ENCODE peak calls at places on chromosomes 13 and 19, in six cellular contexts. A is AG04449, L is hepatic stellate cell, R is T-helper 9 cell, E is nucleus accumbens, Y is fibroblast of the aortic adventitia. F is an unnamed sample.

GRCh38 chr19:47152205-47152604 is 21.6 kb downstream of the SAE1 start:
- DNase-seq in L (no peak), A (no peak), R (no peak), E (no peak), Y (no peak), F (no peak)

GRCh38 chr13:99959538-99960230 is 11.9 kb downstream of the ZIC5 start:
- DNase-seq in Y (peak; percentile 19), L (no peak), R (no peak), E (no peak), A (no peak), F (no peak)

GRCh38 chr19:15733895-15734294 is 3.9 kb upstream of the OR10H3 start:
- DNase-seq in R (no peak), A (no peak), E (no peak), L (no peak), Y (no peak), F (no peak)

GRCh38 chr19:14089662-14090508 is 666 bp downstream of the SAMD1 start:
- DNase-seq in Y (peak; percentile 57), A (no peak), L (peak; percentile 75), R (peak; percentile 41), E (no peak), F (peak; percentile 40)

GRCh38 chr13:43354147-43354945 is 331.0 kb downstream of the DNAJC15 start:
- DNase-seq in R (no peak), E (no peak), A (no peak), L (no peak), Y (no peak), F (no peak)

GRCh38 chr13:42875448-42876269 is 94.3 kb downstream of the FAM216B start:
- DNase-seq in R (no peak), Y (peak; percentile 61), L (no peak), A (no peak), E (no peak), F (no peak)

GRCh38 chr19:8259142-8259921 is 48.8 kb downstream of the CD320 start:
- DNase-seq in Y (no peak), R (no peak), E (no peak), A (no peak), L (no peak), F (no peak)

GRCh38 chr19:3265432-3265831 is 41.0 kb downstream of the CELF5 start:
- DNase-seq in A (no peak), Y (no peak), L (no peak), R (no peak), E (no peak), F (no peak)

GRCh38 chr13:101569807-101570206 is 117.3 kb downstream of the ITGBL1 start:
- DNase-seq in L (no peak), Y (no peak), R (no peak), A (no peak), E (no peak), F (no peak)

GRCh38 chr13:96032717-96033116 is 20.5 kb downstream of the UGGT2 start:
- DNase-seq in Y (no peak), E (no peak), A (no peak), L (no peak), R (no peak), F (no peak)

GRCh38 chr19:1942078-1942933 is 1.3 kb downstream of the CSNK1G2 start:
- DNase-seq in L (peak; percentile 88), E (peak; percentile 27), A (no peak), R (peak; percentile 81), Y (peak; percentile 57), F (peak; percentile 81)

GRCh38 chr19:32224371-32225244 is 120.8 kb upstream of the ZNF507 start:
- DNase-seq in A (no peak), R (peak; percentile 51), Y (peak; percentile 28), E (no peak), L (peak; percentile 69), F (peak; percentile 46)

GRCh38 chr13:96141032-96141431 is 51.1 kb downstream of the HS6ST3 start:
- DNase-seq in Y (peak; percentile 63), R (no peak), E (no peak), A (peak; percentile 2), L (no peak), F (no peak)

GRCh38 chr13:27783111-27783510 is 9.2 kb upstream of the GSX1 start:
- DNase-seq in L (no peak), A (no peak), Y (peak; percentile 18), E (no peak), R (no peak), F (no peak)

GRCh38 chr19:19654441-19654840 is 9.0 kb downstream of the ATP13A1 start:
- DNase-seq in E (no peak), R (no peak), L (no peak), Y (no peak), A (no peak), F (no peak)

GRCh38 chr19:7376151-7376852 is 27.6 kb downstream of the ARHGEF18 start:
- DNase-seq in Y (no peak), L (no peak), A (no peak), R (no peak), E (no peak), F (no peak)

GRCh38 chr13:75226092-75226491 is 255.9 kb downstream of the TBC1D4 start:
- DNase-seq in Y (no peak), E (no peak), A (no peak), R (no peak), L (no peak), F (no peak)

GRCh38 chr19:12801466-12802266 is at the start of the genes PRDX2 and THSD8:
- DNase-seq in R (peak; percentile 56), A (no peak), E (peak; percentile 61), Y (peak; percentile 65), L (peak; percentile 73), F (peak; percentile 52)

GRCh38 chr19:22609630-22610029 is 24.5 kb upstream of the ZNF492 start:
- DNase-seq in A (no peak), E (no peak), Y (no peak), R (no peak), L (no peak), F (no peak)

GRCh38 chr19:741506-742131 is 9.3 kb upstream of the MISP start:
- DNase-seq in L (no peak), A (no peak), E (no peak), R (no peak), Y (no peak), F (no peak)

GRCh38 chr19:9165256-9165655 is 13.5 kb upstream of the OR7D2 start:
- DNase-seq in E (no peak), R (no peak), L (no peak), A (no peak), Y (no peak), F (no peak)

GRCh38 chr13:79637086-79637763 is 156.3 kb downstream of the NDFIP2 start:
- DNase-seq in Y (peak; percentile 87), R (no peak), A (no peak), L (no peak), E (no peak), F (no peak)

GRCh38 chr19:10874019-10874418 is 2.7 kb downstream of the CARM1 start:
- DNase-seq in R (no peak), E (no peak), A (no peak), Y (no peak), L (no peak), F (no peak)

GRCh38 chr19:49954933-49955332 is 6.0 kb downstream of the SIGLEC11 start:
- DNase-seq in R (no peak), L (no peak), Y (peak; percentile 30), E (no peak), A (no peak), F (no peak)

F was measured in effector memory CD8-positive, alpha-beta T cell.